ENCODE peak calls at places on chromosome 19, in six cellular contexts. Q is A549, Z is NCI-H460, O is fibroblast of lung, I is sciatic nerve, A is naive B cell. T is an unnamed sample.

GRCh38 chr19:19300613-19301012 is 19.7 kb downstream of the SUGP1 start:
- DNase-seq in I (no peak), Z (no peak), A (no peak), Q (no peak), O (no peak), T (no peak)

GRCh38 chr19:13827656-13828055 is 32.4 kb downstream of the ZSWIM4 start:
- DNase-seq in O (no peak), Z (no peak), A (no peak), I (no peak), Q (no peak), T (no peak)

GRCh38 chr19:47423203-47423882 is 4.0 kb upstream of the MEIS3 start:
- DNase-seq in Q (no peak), I (no peak), Z (no peak), A (no peak), O (no peak), T (no peak)

GRCh38 chr19:1400281-1401137 is 833 bp downstream of the GAMT start:
- DNase-seq in O (no peak), A (no peak), I (no peak), Q (no peak), Z (no peak), T (no peak)

GRCh38 chr19:13154911-13155471 is 4.8 kb downstream of the IER2 start:
- DNase-seq in I (peak; percentile 88), Z (no peak), Q (no peak), A (peak; percentile 79), O (peak; percentile 57), T (peak; percentile 27)

GRCh38 chr19:3359850-3360493 is 6.4 kb upstream of the NFIC start:
- DNase-seq in A (peak; percentile 38), Z (no peak), O (no peak), I (no peak), Q (no peak), T (no peak)

GRCh38 chr19:46380690-46381089 is 32.7 kb downstream of the CCDC8 start:
- DNase-seq in Q (no peak), A (no peak), I (no peak), Z (no peak), O (no peak), T (no peak)

GRCh38 chr19:7597689-7598088 is 2.0 kb downstream of the CAMSAP3 start:
- DNase-seq in Q (peak; percentile 18), I (no peak), O (no peak), Z (no peak), A (no peak), T (no peak)

GRCh38 chr19:57310792-57311191 is 9.5 kb upstream of the ZNF543 start:
- DNase-seq in Z (no peak), I (no peak), A (no peak), O (no peak), Q (no peak), T (no peak)

GRCh38 chr19:47274891-47275865 is 493 bp downstream of the INAFM1 start:
- DNase-seq in Z (no peak), Q (no peak), A (no peak), O (no peak), I (peak; percentile 78), T (no peak)

GRCh38 chr19:5804516-5805464 is at the start of gene NRTN:
- DNase-seq in Q (peak; percentile 44), O (no peak), Z (peak; percentile 24), I (no peak), A (no peak), T (no peak)

GRCh38 chr19:18972851-18973250 is 31.8 kb upstream of the HOMER3 start:
- DNase-seq in Z (no peak), Q (no peak), O (no peak), I (no peak), A (no peak), T (peak; percentile 66)

GRCh38 chr19:13241321-13242104 is 91.3 kb downstream of the IER2 start:
- DNase-seq in Q (no peak), I (no peak), A (no peak), Z (no peak), O (no peak), T (no peak)

GRCh38 chr19:533485-534058 is 2.0 kb downstream of the CDC34 start:
- DNase-seq in O (no peak), Z (no peak), Q (no peak), I (no peak), A (no peak), T (no peak)

GRCh38 chr19:13492128-13492527 is 14.2 kb downstream of the CACNA1A start:
- DNase-seq in I (no peak), A (no peak), Q (no peak), O (peak; percentile 2), Z (no peak), T (no peak)

GRCh38 chr19:15371786-15372380 is 7.7 kb downstream of the AKAP8 start:
- DNase-seq in Q (no peak), I (no peak), A (no peak), O (no peak), Z (no peak), T (no peak)

GRCh38 chr19:47573076-47574026 is at the start of gene ZNF541:
- DNase-seq in Q (no peak), O (peak; percentile 42), Z (no peak), I (peak; percentile 83), A (peak; percentile 35), T (no peak)

GRCh38 chr19:13033819-13034611 is 38.7 kb downstream of the NFIX start:
- DNase-seq in I (peak; percentile 84), A (peak; percentile 34), Q (peak; percentile 68), O (peak; percentile 59), Z (no peak), T (peak; percentile 16)

GRCh38 chr19:40798997-40799557 is at the start of gene EGLN2:
- DNase-seq in I (no peak), Z (no peak), O (no peak), A (no peak), Q (no peak), T (no peak)

GRCh38 chr19:1089891-1090290 is 5.3 kb downstream of the POLR2E start:
- DNase-seq in O (no peak), I (no peak), Z (no peak), Q (no peak), A (no peak), T (no peak)

GRCh38 chr19:45446295-45446694 is 21.5 kb upstream of the FOSB start:
- DNase-seq in A (no peak), Q (no peak), Z (no peak), I (no peak), O (peak; percentile 60), T (peak; percentile 7)

GRCh38 chr19:13089139-13089856 is 13.4 kb downstream of the LYL1 start:
- DNase-seq in A (peak; percentile 31), O (no peak), Q (peak; percentile 67), I (no peak), Z (no peak), T (no peak)

GRCh38 chr19:8367327-8368001 is 3.5 kb downstream of the ANGPTL4 start:
- DNase-seq in O (peak; percentile 98), Z (no peak), I (peak; percentile 91), A (no peak), Q (no peak), T (no peak)

GRCh38 chr19:33621811-33622504 is at the start of gene CHST8:
- DNase-seq in O (no peak), I (no peak), Z (peak; percentile 16), Q (no peak), A (no peak), T (no peak)

GRCh38 chr19:55251296-55252081 is 7.3 kb downstream of the PPP6R1 start:
- DNase-seq in I (no peak), Q (no peak), Z (no peak), O (no peak), A (peak; percentile 32), T (no peak)

GRCh38 chr19:56949651-56950050 is 109.1 kb upstream of the PEG3 start:
- DNase-seq in A (no peak), O (no peak), Q (no peak), I (no peak), Z (no peak), T (no peak)

GRCh38 chr19:41697198-41697855 is 9.3 kb upstream of the CEACAM7 start:
- DNase-seq in Z (no peak), Q (no peak), I (peak; percentile 26), A (no peak), O (no peak), T (no peak)

GRCh38 chr19:40403262-40403984 is 9.8 kb downstream of the PRX start:
- DNase-seq in Q (peak; percentile 100), A (peak; percentile 74), O (peak; percentile 81), I (peak; percentile 95), Z (peak; percentile 73), T (peak; percentile 21)